ENCODE peak calls at places on chromosomes 5 and 9, in four cellular contexts. E is amniotic epithelial cell, B is WTC11, Y is occipital lobe. W is an unnamed sample.

GRCh38 chr9:16637218-16637617 is 233.3 kb downstream of the BNC2 start:
- DNase-seq in Y (no peak), B (no peak), E (no peak), W (no peak)

GRCh38 chr9:123823194-123823947 is 106.6 kb downstream of the DENND1A start:
- DNase-seq in B (no peak), Y (no peak), E (no peak), W (no peak)

GRCh38 chr5:82603280-82603987 is 325.3 kb upstream of the RPS23 start:
- DNase-seq in B (no peak), E (no peak), Y (no peak), W (no peak)

GRCh38 chr5:159105318-159106053 is 5.8 kb upstream of the EBF1 start:
- DNase-seq in E (no peak), B (peak; percentile 31), Y (no peak), W (no peak)

GRCh38 chr9:134236935-134237629 is 72.7 kb upstream of the RNU6ATAC start:
- DNase-seq in E (no peak), B (no peak), Y (no peak), W (no peak)

GRCh38 chr5:100900142-100900795 is 2.8 kb downstream of the ST8SIA4 start:
- DNase-seq in Y (peak; percentile 3), E (peak; percentile 5), B (peak; percentile 33), W (peak; percentile 53)

GRCh38 chr9:114121445-114122151 is 22.5 kb upstream of the KIF12 start:
- DNase-seq in B (no peak), Y (no peak), E (no peak), W (no peak)

GRCh38 chr9:123127512-123128075 is 94.1 kb downstream of the GPR21 start:
- DNase-seq in B (no peak), Y (no peak), E (no peak), W (no peak)

GRCh38 chr9:129241725-129242124 is 63.7 kb upstream of the IER5L start:
- DNase-seq in B (no peak), Y (no peak), E (no peak), W (no peak)

GRCh38 chr5:116289276-116289675 is 204.5 kb downstream of the COMMD10 start:
- DNase-seq in B (peak; percentile 67), Y (no peak), E (no peak), W (no peak)

GRCh38 chr5:95880081-95880926 is 57.8 kb upstream of the GLRX start:
- DNase-seq in E (no peak), B (no peak), Y (no peak), W (no peak)

GRCh38 chr9:121901616-121902015 is 191.5 kb downstream of the TTLL11 start:
- DNase-seq in E (peak; percentile 48), Y (no peak), B (no peak), W (no peak)

GRCh38 chr5:77359231-77359630 is 132.9 kb downstream of the WDR41 start:
- DNase-seq in B (no peak), E (no peak), Y (no peak), W (no peak)

GRCh38 chr9:89312154-89312616 is 1.2 kb downstream of the CKS2 start:
- DNase-seq in B (no peak), Y (no peak), E (no peak), W (no peak)